ENCODE peak calls at places on chromosomes 16 and 17, in five cellular contexts. One of them, this sample, is unnamed.

GRCh38 chr17:54992797-54993639 is 24.5 kb downstream of the STXBP4 start:
- DNase-seq in keratinocyte: no peak
- DNase-seq in fibroblast of pulmonary artery: peak
- DNase-seq in T follicular helper cell: no peak
- DNase-seq in stimulated activated CD8-positive, alpha-beta memory T cell treated with anti-CD3 and anti-CD28 coated beads, Interleukin-7, amount 100 ng/mL, for 1 hour: no peak
- DNase-seq in this sample: no peak

GRCh38 chr16:8958344-8958808 is 5.3 kb downstream of the USP7 start:
- DNase-seq in keratinocyte: no peak
- DNase-seq in T follicular helper cell: no peak
- DNase-seq in stimulated activated CD8-positive, alpha-beta memory T cell treated with anti-CD3 and anti-CD28 coated beads, Interleukin-7, amount 100 ng/mL, for 1 hour: no peak
- DNase-seq in fibroblast of pulmonary artery: peak
- DNase-seq in this sample: no peak

GRCh38 chr17:76493505-76494167 is 7.6 kb downstream of the RHBDF2 start:
- DNase-seq in T follicular helper cell: no peak
- DNase-seq in stimulated activated CD8-positive, alpha-beta memory T cell treated with anti-CD3 and anti-CD28 coated beads, Interleukin-7, amount 100 ng/mL, for 1 hour: no peak
- DNase-seq in keratinocyte: no peak
- DNase-seq in fibroblast of pulmonary artery: no peak
- DNase-seq in this sample: no peak

GRCh38 chr16:50737420-50737959 is 4.4 kb upstream of the CYLD start:
- DNase-seq in T follicular helper cell: no peak
- DNase-seq in stimulated activated CD8-positive, alpha-beta memory T cell treated with anti-CD3 and anti-CD28 coated beads, Interleukin-7, amount 100 ng/mL, for 1 hour: no peak
- DNase-seq in fibroblast of pulmonary artery: no peak
- DNase-seq in keratinocyte: no peak
- DNase-seq in this sample: no peak

GRCh38 chr17:82050152-82050760 is 1.4 kb downstream of the RFNG start:
- DNase-seq in fibroblast of pulmonary artery: no peak
- DNase-seq in T follicular helper cell: no peak
- DNase-seq in keratinocyte: no peak
- DNase-seq in stimulated activated CD8-positive, alpha-beta memory T cell treated with anti-CD3 and anti-CD28 coated beads, Interleukin-7, amount 100 ng/mL, for 1 hour: no peak
- DNase-seq in this sample: no peak

GRCh38 chr17:35080536-35080935 is 17.0 kb upstream of the RFFL start:
- DNase-seq in T follicular helper cell: no peak
- DNase-seq in fibroblast of pulmonary artery: no peak
- DNase-seq in stimulated activated CD8-positive, alpha-beta memory T cell treated with anti-CD3 and anti-CD28 coated beads, Interleukin-7, amount 100 ng/mL, for 1 hour: no peak
- DNase-seq in keratinocyte: no peak
- DNase-seq in this sample: no peak

GRCh38 chr17:6507535-6507934 is 48.8 kb downstream of the PITPNM3 start:
- DNase-seq in fibroblast of pulmonary artery: peak
- DNase-seq in T follicular helper cell: no peak
- DNase-seq in keratinocyte: peak
- DNase-seq in stimulated activated CD8-positive, alpha-beta memory T cell treated with anti-CD3 and anti-CD28 coated beads, Interleukin-7, amount 100 ng/mL, for 1 hour: no peak
- DNase-seq in this sample: no peak

GRCh38 chr17:6070280-6070894 is at the start of gene WSCD1:
- DNase-seq in T follicular helper cell: no peak
- DNase-seq in keratinocyte: no peak
- DNase-seq in fibroblast of pulmonary artery: no peak
- DNase-seq in stimulated activated CD8-positive, alpha-beta memory T cell treated with anti-CD3 and anti-CD28 coated beads, Interleukin-7, amount 100 ng/mL, for 1 hour: no peak
- DNase-seq in this sample: no peak

GRCh38 chr17:55398689-55399088 is 22.9 kb downstream of the MMD start:
- DNase-seq in keratinocyte: no peak
- DNase-seq in T follicular helper cell: no peak
- DNase-seq in fibroblast of pulmonary artery: peak
- DNase-seq in stimulated activated CD8-positive, alpha-beta memory T cell treated with anti-CD3 and anti-CD28 coated beads, Interleukin-7, amount 100 ng/mL, for 1 hour: no peak
- DNase-seq in this sample: no peak

This sample was measured in esophagus squamous epithelium.